ENCODE peak calls at places on chromosomes 16 and 17, in five cellular contexts. P is germinal center, E is cerebellum, K is RPMI7951, W is prostate gland. M is an unnamed sample.

GRCh38 chr16:12208341-12209035 is 232.0 kb downstream of the SNX29 start:
- DNase-seq in K (peak), E (no peak), W (no peak), P (no peak), M (no peak)

GRCh38 chr17:33038740-33039139 is 47.1 kb downstream of the SPACA3 start:
- DNase-seq in K (peak), W (no peak), P (no peak), E (peak), M (no peak)

GRCh38 chr16:50697421-50697715 is 4.0 kb downstream of the NOD2 start:
- DNase-seq in E (no peak), K (no peak), P (no peak), W (no peak), M (no peak)

GRCh38 chr17:45895304-45895968 is 1.1 kb downstream of the MAPT start:
- DNase-seq in P (peak), W (no peak), K (no peak), E (peak), M (no peak)

GRCh38 chr16:68640972-68641371 is 4.1 kb upstream of the CDH3 start:
- DNase-seq in P (no peak), E (no peak), W (no peak), K (peak), M (no peak)

GRCh38 chr17:57889892-57890856 is 40.3 kb upstream of the MRPS23 start:
- DNase-seq in E (peak), P (no peak), K (peak), W (peak), M (no peak)

GRCh38 chr16:56303880-56304279 is 112.6 kb downstream of the GNAO1 start:
- DNase-seq in W (no peak), E (no peak), P (no peak), K (no peak), M (no peak)

GRCh38 chr16:83953796-83954576 is 946 bp downstream of the OSGIN1 start:
- DNase-seq in W (peak), E (peak), K (peak), P (peak), M (peak)

GRCh38 chr17:20120835-20121234 is 111.7 kb downstream of the SPECC1 start:
- DNase-seq in K (no peak), P (no peak), W (no peak), E (peak), M (no peak)